ENCODE peak calls at places on chromosomes 13 and 19, in nine cellular contexts. N is heart left ventricle, K is cardiac muscle cell, J is colonic mucosa, G is lower leg skin, A is neural crest cell, C is neural progenitor cell, T is IMR-90, M is upper lobe of right lung. H is an unnamed sample.

GRCh38 chr13:21657538-21657937 is 13.3 kb upstream of the FGF9 start:
- DNase-seq in M (no peak), K (peak), N (no peak), C (no peak), T (peak), A (no peak), J (no peak), G (no peak), H (no peak)

GRCh38 chr19:594265-594870 is 4.7 kb downstream of the HCN2 start:
- DNase-seq in G (no peak), T (no peak), K (no peak), J (no peak), M (no peak), N (no peak), A (no peak), C (no peak), H (no peak)

GRCh38 chr13:76637651-76638111 is 248.5 kb downstream of the KCTD12 start:
- DNase-seq in C (no peak), J (no peak), G (no peak), N (no peak), A (no peak), M (no peak), T (peak), K (peak), H (no peak)

GRCh38 chr19:35350591-35350990 is 2.9 kb downstream of the FFAR1 start:
- DNase-seq in J (no peak), N (no peak), M (peak), A (no peak), K (no peak), G (peak), T (no peak), C (no peak), H (no peak)

GRCh38 chr13:114179087-114179658 is at the start of gene CFAP97D2:
- DNase-seq in J (no peak), M (peak), T (no peak), C (peak), K (no peak), A (no peak), N (no peak), G (no peak), H (no peak)

GRCh38 chr19:3073931-3074595 is 11.8 kb upstream of the TLE5 start:
- DNase-seq in C (no peak), G (no peak), T (no peak), J (no peak), K (peak), M (no peak), A (no peak), N (no peak), H (no peak)

GRCh38 chr19:16325161-16325527 is 518 bp downstream of the KLF2 start:
- DNase-seq in T (no peak), M (peak), C (peak), J (peak), A (peak), G (peak), K (no peak), N (peak), H (peak)

GRCh38 chr13:49858183-49858856 is 65.8 kb upstream of the KPNA3 start:
- DNase-seq in J (no peak), A (no peak), G (no peak), C (no peak), M (no peak), T (peak), K (peak), N (no peak), H (no peak)

GRCh38 chr19:51144482-51145045 is 2.5 kb downstream of the SIGLEC7 start:
- DNase-seq in J (no peak), N (no peak), T (no peak), A (no peak), M (no peak), K (no peak), G (peak), C (no peak), H (no peak)

GRCh38 chr19:41226053-41226873 is 7.2 kb downstream of the AXL start:
- DNase-seq in A (peak), J (peak), C (peak), K (peak), N (peak), T (peak), M (peak), G (peak), H (peak)

GRCh38 chr19:35346193-35347052 is 1.3 kb upstream of the FFAR1 start:
- DNase-seq in C (no peak), K (no peak), G (peak), A (no peak), N (no peak), J (peak), M (peak), T (no peak), H (no peak)

GRCh38 chr19:28898279-28898678 is 314.7 kb downstream of the UQCRFS1 start:
- DNase-seq in J (no peak), T (peak), N (no peak), G (no peak), A (no peak), K (no peak), C (no peak), M (no peak), H (no peak)

GRCh38 chr13:44219808-44220544 is 153.6 kb upstream of the SERP2 start:
- DNase-seq in T (peak), A (no peak), K (peak), N (no peak), M (no peak), J (no peak), G (no peak), C (no peak), H (no peak)

GRCh38 chr19:16074488-16075365 is 1.6 kb upstream of the TPM4 start:
- DNase-seq in G (no peak), C (no peak), K (no peak), A (no peak), J (no peak), N (peak), T (no peak), M (peak), H (no peak)

GRCh38 chr13:85586422-85586831 is 212.8 kb downstream of the SLITRK6 start:
- DNase-seq in J (no peak), K (no peak), T (peak), A (no peak), M (no peak), G (no peak), N (no peak), C (no peak), H (no peak)

GRCh38 chr13:110388141-110388943 is 81.3 kb downstream of the COL4A2 start:
- DNase-seq in G (peak), C (no peak), M (no peak), N (peak), T (peak), J (no peak), K (peak), A (no peak), H (no peak)

GRCh38 chr19:41994521-41994971 is 516 bp upstream of the ATP1A3 start:
- DNase-seq in C (no peak), N (no peak), M (no peak), J (no peak), A (no peak), K (no peak), G (no peak), T (no peak), H (no peak)

GRCh38 chr13:113902536-113902935 is 38.7 kb upstream of the GAS6 start:
- DNase-seq in J (no peak), K (no peak), G (no peak), N (no peak), T (peak), M (no peak), C (no peak), A (no peak), H (no peak)

GRCh38 chr19:34960103-34960805 is 3.8 kb downstream of the ZNF792 start:
- DNase-seq in N (no peak), A (no peak), J (no peak), C (no peak), G (peak), T (peak), M (no peak), K (peak), H (no peak)

GRCh38 chr13:24161010-24161775 is 673 bp downstream of the SPATA13 start:
- DNase-seq in A (no peak), N (peak), G (peak), K (no peak), M (no peak), J (peak), C (peak), T (no peak), H (no peak)

GRCh38 chr19:10402441-10403038 is 802 bp downstream of the CDC37 start:
- DNase-seq in N (peak), M (no peak), J (peak), T (no peak), A (no peak), C (peak), K (peak), G (no peak), H (no peak)

GRCh38 chr13:42696191-42696590 is 85.2 kb upstream of the FAM216B start:
- DNase-seq in K (peak), G (no peak), J (no peak), M (no peak), N (no peak), C (no peak), A (no peak), T (peak), H (no peak)

GRCh38 chr19:6138066-6138465 is 2.6 kb downstream of the ACSBG2 start:
- DNase-seq in N (no peak), M (no peak), G (no peak), J (no peak), K (no peak), A (no peak), C (no peak), T (no peak), H (no peak)

GRCh38 chr19:4103073-4103418 is 20.9 kb downstream of the MAP2K2 start:
- DNase-seq in T (no peak), G (no peak), M (no peak), N (no peak), A (no peak), J (no peak), K (no peak), C (no peak), H (no peak)

GRCh38 chr19:38675611-38676010 is 28.2 kb downstream of the ACTN4 start:
- DNase-seq in T (no peak), K (no peak), A (no peak), G (no peak), M (no peak), C (no peak), N (no peak), J (no peak), H (no peak)
- TF ChIP-seq CTCF in T (no peak), K (no peak), A (no peak), G (no peak), M (peak), C (no peak), N (no peak), J (no peak), H (no peak)

GRCh38 chr19:17329061-17329767 is 5.4 kb downstream of the ANO8 start:
- DNase-seq in N (no peak), C (peak), A (no peak), T (no peak), G (no peak), J (no peak), M (no peak), K (no peak), H (no peak)
- TF ChIP-seq CTCF in N (no peak), C (no peak), A (no peak), T (no peak), G (no peak), J (no peak), M (no peak), K (no peak), H (no peak)

GRCh38 chr13:20141238-20142018 is 19.4 kb downstream of the GJA3 start:
- DNase-seq in K (no peak), C (no peak), M (no peak), A (no peak), G (no peak), N (peak), T (no peak), J (no peak), H (no peak)

GRCh38 chr13:20140487-20140886 is 20.4 kb downstream of the GJA3 start:
- DNase-seq in N (no peak), A (no peak), M (no peak), C (no peak), T (no peak), J (no peak), K (no peak), G (no peak), H (no peak)

GRCh38 chr13:20134732-20135131 is 26.1 kb downstream of the GJA3 start:
- DNase-seq in J (no peak), T (no peak), A (no peak), G (no peak), M (no peak), C (no peak), K (no peak), N (no peak), H (no peak)

GRCh38 chr13:20137875-20138274 is 23.0 kb downstream of the GJA3 start:
- DNase-seq in G (no peak), A (no peak), C (no peak), T (no peak), J (no peak), N (no peak), M (no peak), K (no peak), H (no peak)

GRCh38 chr13:20136781-20137703 is 23.8 kb downstream of the GJA3 start:
- DNase-seq in T (no peak), C (peak), K (peak), J (peak), G (no peak), M (peak), N (no peak), A (peak), H (peak)
- TF ChIP-seq CTCF in T (peak), C (peak), K (peak), J (no peak), G (no peak), M (peak), N (no peak), A (peak), H (peak)

GRCh38 chr19:12666305-12667048 is at the start of the genes MAN2B1 and WDR83:
- DNase-seq in A (peak), K (peak), C (peak), J (peak), N (peak), G (peak), M (peak), T (peak), H (peak)
- TF ChIP-seq CTCF in A (no peak), K (no peak), C (no peak), J (no peak), N (no peak), G (no peak), M (no peak), T (no peak), H (no peak)

GRCh38 chr19:8488351-8488750 is 14.1 kb downstream of the PRAM1 start:
- DNase-seq in G (no peak), K (no peak), C (peak), N (no peak), T (no peak), M (no peak), J (no peak), A (peak), H (no peak)
- TF ChIP-seq CTCF in G (no peak), K (no peak), C (no peak), N (no peak), T (no peak), M (no peak), J (no peak), A (no peak), H (no peak)

DNA sequence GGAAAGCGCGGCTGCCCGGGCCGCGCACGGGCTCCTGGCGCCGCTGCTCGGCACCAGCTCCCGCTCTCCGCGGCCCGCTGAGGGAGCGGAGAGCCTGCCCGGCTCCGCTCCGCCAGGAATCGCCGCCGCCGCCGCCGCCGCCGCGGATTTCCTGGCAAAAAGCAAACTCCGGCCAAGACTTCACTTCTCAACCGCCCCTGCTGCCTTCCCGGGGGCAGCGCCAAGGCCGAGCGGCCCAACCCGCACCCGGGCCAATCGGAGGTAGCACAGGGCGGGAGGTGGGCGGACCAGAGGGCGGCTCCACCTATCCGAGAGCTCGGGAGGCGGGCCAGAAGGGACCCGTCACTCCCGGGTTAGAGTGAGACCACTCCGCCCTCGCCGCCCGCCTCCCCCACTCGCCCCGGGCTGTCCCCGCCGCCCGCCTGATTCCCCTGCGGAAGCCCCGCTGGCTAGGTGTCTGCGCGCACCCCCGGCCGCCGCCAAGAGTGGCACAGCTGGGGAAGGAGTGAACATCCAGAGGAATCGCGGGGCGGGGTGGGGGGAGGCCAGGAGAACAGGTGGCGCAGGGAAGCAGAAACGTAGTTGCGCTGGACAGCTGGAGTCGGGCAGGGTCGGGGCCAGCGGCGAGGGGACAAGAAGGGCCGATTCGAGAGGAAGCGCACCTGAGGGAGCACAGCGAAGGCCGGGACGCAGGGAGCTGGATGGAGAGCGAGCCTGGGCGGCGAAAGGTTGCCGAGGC is at the start of gene LNX2:
- DNase-seq in M (peak), C (peak), T (peak), J (peak), A (peak), N (peak), G (peak), K (peak), H (peak)
- TF ChIP-seq CTCF in M (no peak), C (no peak), T (no peak), J (no peak), A (no peak), N (peak), G (no peak), K (no peak), H (no peak)

GRCh38 chr19:32789429-32789828 is 69.9 kb downstream of the TDRD12 start:
- DNase-seq in C (no peak), A (no peak), J (no peak), G (no peak), N (no peak), K (no peak), M (no peak), T (no peak), H (no peak)
- TF ChIP-seq CTCF in C (no peak), A (no peak), J (no peak), G (no peak), N (no peak), K (no peak), M (no peak), T (no peak), H (no peak)

GRCh38 chr19:1851581-1852293 is 3.5 kb upstream of the REXO1 start:
- DNase-seq in N (no peak), T (no peak), M (no peak), K (no peak), C (no peak), G (no peak), A (no peak), J (no peak), H (no peak)
- TF ChIP-seq CTCF in N (no peak), T (no peak), M (no peak), K (no peak), C (no peak), G (no peak), A (no peak), J (no peak), H (no peak)